ENCODE peak calls at places on chromosome 9, in six cellular contexts. L is A549, D is H1, J is stomach, R is transverse colon, B is sigmoid colon. S is an unnamed sample.

GRCh38 chr9:111700776-111701175 is 39.4 kb downstream of the GNG10 start:
- DNase-seq in L (no peak), D (no peak), J (no peak), R (peak), B (no peak), S (no peak)

GRCh38 chr9:109793196-109793595 is 13.2 kb downstream of the PALM2AKAP2 start:
- DNase-seq in L (peak), D (no peak), J (no peak), R (no peak), B (no peak), S (no peak)

GRCh38 chr9:93259490-93260289 is 75.8 kb downstream of the WNK2 start:
- DNase-seq in L (no peak), D (peak), J (peak), R (peak), B (peak), S (no peak)

GRCh38 chr9:125931211-125931610 is 184.0 kb downstream of the PBX3 start:
- DNase-seq in L (no peak), D (no peak), J (no peak), R (no peak), B (no peak), S (no peak)

GRCh38 chr9:136860529-136860928 is 5.6 kb downstream of the EDF1 start:
- DNase-seq in L (no peak), D (no peak), J (no peak), R (peak), B (no peak), S (no peak)

GRCh38 chr9:134340475-134341186 is 14.4 kb downstream of the RXRA start:
- DNase-seq in L (no peak), D (no peak), J (no peak), R (no peak), B (no peak), S (no peak)

GRCh38 chr9:69946800-69947437 is 96.7 kb upstream of the MAMDC2 start:
- DNase-seq in L (peak), D (no peak), J (no peak), R (no peak), B (no peak), S (no peak)

GRCh38 chr9:98365227-98365669 is 109.8 kb upstream of the TBC1D2 start:
- DNase-seq in L (no peak), D (no peak), J (no peak), R (no peak), B (no peak), S (no peak)

GRCh38 chr9:93680445-93681315 is 104.3 kb downstream of the PHF2 start:
- DNase-seq in L (no peak), D (peak), J (peak), R (peak), B (peak), S (peak)

GRCh38 chr9:120863833-120864232 is 13.2 kb downstream of the PHF19 start:
- DNase-seq in L (no peak), D (no peak), J (no peak), R (no peak), B (no peak), S (no peak)

GRCh38 chr9:110835859-110836271 is 167.3 kb downstream of the MUSK start:
- DNase-seq in L (peak), D (no peak), J (no peak), R (no peak), B (no peak), S (no peak)

GRCh38 chr9:18208166-18209059 is 265.5 kb upstream of the ADAMTSL1 start:
- DNase-seq in L (peak), D (peak), J (peak), R (peak), B (no peak), S (peak)

GRCh38 chr9:112601646-112602045 is 115.0 kb downstream of the KIAA1958 start:
- DNase-seq in L (peak), D (no peak), J (no peak), R (no peak), B (no peak), S (no peak)

GRCh38 chr9:4371108-4371507 is 71.2 kb upstream of the GLIS3 start:
- DNase-seq in L (no peak), D (no peak), J (no peak), R (no peak), B (no peak), S (no peak)

GRCh38 chr9:137293094-137293481 is 9.0 kb downstream of the NRARP start:
- DNase-seq in L (no peak), D (no peak), J (peak), R (no peak), B (no peak), S (no peak)

GRCh38 chr9:102085548-102085947 is 347.1 kb upstream of the GRIN3A start:
- DNase-seq in L (no peak), D (no peak), J (no peak), R (no peak), B (no peak), S (no peak)

GRCh38 chr9:124206391-124206790 is 51.4 kb upstream of the NEK6 start:
- DNase-seq in L (no peak), D (no peak), J (no peak), R (no peak), B (no peak), S (no peak)

GRCh38 chr9:99296375-99296951 is 74.4 kb downstream of the SEC61B start:
- DNase-seq in L (no peak), D (no peak), J (no peak), R (no peak), B (peak), S (peak)

GRCh38 chr9:1995084-1995483 is 20.1 kb upstream of the SMARCA2 start:
- DNase-seq in L (no peak), D (no peak), J (no peak), R (no peak), B (no peak), S (no peak)
- H3K4me3 ChIP-seq in L (no peak), D (no peak), J (no peak), R (no peak), B (no peak), S (no peak)

DNA sequence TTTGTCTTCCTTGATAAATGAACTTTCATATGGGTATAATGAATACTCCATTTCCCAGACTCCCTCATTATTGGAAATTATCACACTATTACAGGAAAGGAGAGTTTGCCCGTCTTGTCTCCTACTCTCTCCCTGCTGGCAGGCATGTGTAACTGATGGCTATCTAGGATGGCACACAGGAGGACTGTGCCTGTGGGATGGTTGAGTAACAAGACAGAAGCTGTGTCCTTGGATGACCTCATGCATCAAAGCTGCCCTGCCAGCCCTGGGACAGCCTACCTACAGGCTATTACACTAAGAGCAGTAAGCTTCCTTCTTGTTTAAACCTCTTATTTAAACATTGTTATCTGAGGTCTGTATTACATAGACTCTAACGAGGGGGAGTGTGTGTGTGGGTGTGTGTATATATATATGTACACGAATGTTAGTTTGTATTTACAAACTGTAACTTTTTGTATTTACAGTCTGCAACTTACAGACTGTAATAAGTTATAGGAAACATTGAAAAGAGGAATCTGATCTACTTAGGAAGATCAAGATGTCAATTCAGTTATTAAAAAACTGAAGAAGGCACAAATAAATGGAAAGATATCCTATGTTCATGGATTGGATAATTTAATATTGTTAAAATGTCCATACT is 247.6 kb upstream of the ACO1 start:
- DNase-seq in L (no peak), D (no peak), J (no peak), R (no peak), B (no peak), S (no peak)
- TF ChIP-seq EP300 in L (no peak), D (no peak), J (no peak), R (no peak), B (no peak), S (no peak)

DNA sequence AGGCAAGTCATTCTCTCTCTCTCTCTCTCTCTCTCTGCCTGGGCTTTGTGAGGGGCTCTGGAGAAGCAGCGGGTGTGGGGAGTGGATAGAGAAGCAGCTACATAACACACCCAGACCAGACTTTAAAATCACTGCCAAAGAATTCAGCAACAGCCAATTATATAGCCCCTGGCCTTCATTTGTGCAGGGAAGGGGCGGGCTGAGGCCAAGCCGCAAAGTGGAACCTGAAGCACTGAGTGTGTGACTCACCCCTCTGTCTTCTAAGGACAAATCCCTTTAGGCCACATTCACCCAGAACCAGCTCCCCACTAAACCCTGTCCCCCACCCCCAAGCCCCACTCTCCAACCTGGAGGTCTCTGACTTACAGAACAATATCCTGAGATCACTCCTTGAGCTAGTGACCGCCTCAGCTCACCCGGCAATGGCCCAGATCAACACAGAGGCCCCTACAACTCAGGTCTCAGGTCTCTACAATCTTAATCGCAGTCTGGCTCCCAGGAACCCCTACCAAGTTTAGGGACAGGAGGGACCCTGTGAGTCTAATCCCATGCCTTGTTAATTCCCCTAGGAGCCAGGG is 6.0 kb downstream of the B4GALT1 start:
- DNase-seq in L (peak), D (no peak), J (peak), R (peak), B (peak), S (peak)
- H3K4me3 ChIP-seq in L (peak), D (no peak), J (no peak), R (no peak), B (no peak), S (no peak)

GRCh38 chr9:36386396-36386795 is 13.7 kb downstream of the RNF38 start:
- DNase-seq in L (no peak), D (no peak), J (no peak), R (no peak), B (no peak), S (no peak)
- TF ChIP-seq EP300 in L (no peak), D (no peak), J (no peak), R (no peak), B (no peak), S (no peak)